ENCODE peak calls at places on chromosome 21, in seven cellular contexts. Z is stomach, F is spleen, I is GM12878, P is endothelial cell of umbilical vein, K is K562, L is suprapubic skin. Y is an unnamed sample.

GRCh38 chr21:42567861-42568260 is 54.2 kb downstream of the SLC37A1 start:
- DNase-seq in L (peak), F (peak), Z (peak), P (no peak), I (no peak), K (no peak), Y (peak)

GRCh38 chr21:42202321-42202720 is 16.6 kb upstream of the ABCG1 start:
- DNase-seq in Z (no peak), F (no peak), L (no peak), P (no peak), I (no peak), K (no peak), Y (no peak)

GRCh38 chr21:17045214-17045835 is 467.5 kb upstream of the CXADR start:
- DNase-seq in Z (no peak), K (no peak), L (no peak), P (peak), I (no peak), F (no peak), Y (no peak)

GRCh38 chr21:43355925-43356289 is 71.0 kb downstream of the SIK1 start:
- DNase-seq in P (no peak), F (no peak), L (no peak), Z (no peak), K (no peak), I (no peak), Y (no peak)

GRCh38 chr21:15293251-15293650 is 228.5 kb upstream of the NRIP1 start:
- DNase-seq in F (no peak), Z (no peak), K (no peak), I (no peak), P (peak), L (no peak), Y (no peak)

GRCh38 chr21:16037386-16037785 is 307.6 kb downstream of the USP25 start:
- DNase-seq in Z (no peak), F (no peak), K (no peak), P (no peak), I (no peak), L (no peak), Y (no peak)

GRCh38 chr21:27158967-27159366 is 192.1 kb upstream of the ADAMTS5 start:
- DNase-seq in K (no peak), Z (no peak), I (no peak), P (no peak), F (no peak), L (no peak), Y (no peak)

GRCh38 chr21:40334159-40334558 is 466.9 kb downstream of the PCP4 start:
- DNase-seq in I (no peak), L (no peak), F (no peak), P (no peak), K (no peak), Z (no peak), Y (no peak)

GRCh38 chr21:28554660-28555475 is 437.8 kb downstream of the LTN1 start:
- DNase-seq in I (no peak), P (no peak), Z (no peak), K (no peak), F (no peak), L (no peak), Y (no peak)

GRCh38 chr21:41427556-41427955 is 1.5 kb downstream of the MX1 start:
- DNase-seq in L (no peak), K (no peak), F (no peak), P (no peak), I (no peak), Z (no peak), Y (no peak)

GRCh38 chr21:23401278-23401677 is 2206.0 kb downstream of the MRPL39 start:
- DNase-seq in Z (no peak), P (peak), L (no peak), I (no peak), K (no peak), F (no peak), Y (no peak)

GRCh38 chr21:42425603-42425985 is 21.9 kb downstream of the UBASH3A start:
- DNase-seq in K (no peak), F (no peak), P (no peak), I (peak), Z (no peak), L (peak), Y (no peak)

GRCh38 chr21:36803801-36804452 is 105.0 kb downstream of the SIM2 start:
- DNase-seq in L (no peak), F (no peak), I (no peak), P (no peak), Z (no peak), K (no peak), Y (no peak)

GRCh38 chr21:42925114-42925907 is at the start of gene ERVH48-1:
- DNase-seq in P (no peak), L (no peak), K (no peak), I (no peak), Z (no peak), F (peak), Y (no peak)

GRCh38 chr21:20276377-20276776 is 721.8 kb upstream of the NCAM2 start:
- DNase-seq in K (no peak), I (no peak), L (no peak), P (no peak), F (no peak), Z (no peak), Y (no peak)

GRCh38 chr21:37374026-37374425 is 7.5 kb downstream of the DYRK1A start:
- DNase-seq in L (no peak), K (no peak), Z (no peak), P (peak), F (no peak), I (no peak), Y (no peak)

GRCh38 chr21:14547834-14548513 is 1.9 kb upstream of the SAMSN1 start:
- DNase-seq in F (no peak), Z (no peak), P (no peak), L (no peak), K (no peak), I (no peak), Y (no peak)

GRCh38 chr21:18041012-18041411 is 203.6 kb upstream of the CHODL start:
- DNase-seq in I (no peak), L (no peak), K (no peak), P (peak), F (no peak), Z (no peak), Y (no peak)

GRCh38 chr21:42452401-42453018 is 43.5 kb downstream of the RSPH1 start:
- DNase-seq in F (peak), P (no peak), I (no peak), K (no peak), Z (no peak), L (no peak), Y (no peak)

GRCh38 chr21:15462092-15462491 is 267.7 kb upstream of the USP25 start:
- DNase-seq in K (no peak), L (no peak), Z (no peak), I (no peak), P (no peak), F (no peak), Y (no peak)

GRCh38 chr21:40631201-40631600 is 215.8 kb downstream of the DSCAM start:
- DNase-seq in F (no peak), I (no peak), P (no peak), L (no peak), Z (no peak), K (no peak), Y (no peak)

GRCh38 chr21:43333301-43334062 is 93.4 kb downstream of the SIK1 start:
- DNase-seq in I (no peak), K (no peak), P (peak), Z (peak), F (no peak), L (no peak), Y (no peak)

GRCh38 chr21:36613064-36613463 is 85.9 kb upstream of the SIM2 start:
- DNase-seq in L (no peak), K (no peak), I (no peak), Z (peak), F (no peak), P (no peak), Y (no peak)

GRCh38 chr21:28833181-28833580 is 159.5 kb downstream of the LTN1 start:
- DNase-seq in I (no peak), F (no peak), Z (no peak), K (no peak), P (no peak), L (no peak), Y (no peak)

GRCh38 chr21:14995695-14996490 is 68.9 kb downstream of the NRIP1 start:
- DNase-seq in P (peak), K (no peak), F (no peak), L (no peak), I (no peak), Z (no peak), Y (no peak)

GRCh38 chr21:38140192-38140905 is 116.4 kb upstream of the KCNJ15 start:
- DNase-seq in L (no peak), K (no peak), I (no peak), Z (peak), P (peak), F (no peak), Y (no peak)

GRCh38 chr21:28893687-28894086 is 99.0 kb downstream of the LTN1 start:
- DNase-seq in Z (no peak), P (no peak), K (no peak), F (no peak), L (no peak), I (no peak), Y (no peak)

GRCh38 chr21:23638131-23638530 is 1969.2 kb downstream of the MRPL39 start:
- DNase-seq in K (no peak), I (no peak), Z (no peak), L (no peak), F (no peak), P (no peak), Y (no peak)

GRCh38 chr21:36200089-36200561 is 43.5 kb downstream of the DOP1B start:
- DNase-seq in K (no peak), F (peak), I (no peak), L (no peak), Z (no peak), P (no peak), Y (no peak)

GRCh38 chr21:46154955-46155513 is 345 bp downstream of the FTCD start:
- DNase-seq in L (peak), K (no peak), F (no peak), Z (no peak), P (no peak), I (no peak), Y (peak)

GRCh38 chr21:46151989-46152938 is 3.1 kb downstream of the FTCD start:
- DNase-seq in I (no peak), K (no peak), L (peak), Z (peak), P (no peak), F (peak), Y (peak)

GRCh38 chr21:46152939-46153258 is 2.5 kb downstream of the FTCD start:
- DNase-seq in K (no peak), I (no peak), L (peak), F (peak), P (no peak), Z (no peak), Y (peak)

GRCh38 chr21:46154155-46154954 is 1.0 kb downstream of the FTCD start:
- DNase-seq in L (peak), I (no peak), Z (peak), K (no peak), P (no peak), F (peak), Y (peak)

GRCh38 chr21:46153259-46154154 is 1.9 kb downstream of the FTCD start:
- DNase-seq in K (peak), I (no peak), F (peak), P (peak), Z (peak), L (peak), Y (peak)
- TF ChIP-seq POLR2AphosphoS5 in K (peak), I (no peak), F (no peak), P (no peak), Z (no peak), L (no peak), Y (no peak)

DNA sequence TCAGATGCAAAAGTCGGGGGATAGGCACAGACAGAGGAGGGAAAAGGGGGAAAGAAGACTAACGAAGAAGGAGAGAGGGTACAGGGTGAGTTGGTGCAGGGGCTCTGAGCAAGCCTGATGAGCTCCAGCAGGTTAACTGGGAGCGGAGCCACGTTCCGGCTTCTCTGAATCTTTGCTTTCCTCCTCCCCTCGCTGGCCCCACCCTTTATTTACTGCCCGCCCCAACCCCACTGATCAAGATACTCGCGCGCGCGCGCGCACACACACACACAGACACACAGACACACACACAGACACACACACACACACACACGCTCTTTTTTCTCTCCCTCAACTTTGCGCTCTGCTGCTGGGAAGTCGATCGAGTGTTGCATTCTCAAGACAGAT is at the start of gene GRIK1:
- DNase-seq in I (no peak), P (no peak), F (no peak), K (peak), L (no peak), Z (no peak), Y (no peak)
- TF ChIP-seq POLR2A in I (no peak), P (no peak), F (no peak), K (no peak), L (no peak), Z (no peak), Y (no peak)

GRCh38 chr21:39156024-39156423 is 27.2 kb downstream of the PSMG1 start:
- DNase-seq in L (no peak), P (no peak), F (no peak), K (no peak), Z (no peak), I (no peak), Y (no peak)

GRCh38 chr21:39150316-39150715 is 32.9 kb downstream of the PSMG1 start:
- DNase-seq in Z (no peak), K (no peak), I (no peak), F (no peak), L (no peak), P (no peak), Y (no peak)

GRCh38 chr21:39153842-39154241 is 29.4 kb downstream of the PSMG1 start:
- DNase-seq in P (no peak), F (no peak), L (no peak), K (no peak), Z (no peak), I (no peak), Y (no peak)

GRCh38 chr21:39155578-39155977 is 27.7 kb downstream of the PSMG1 start:
- DNase-seq in Z (no peak), L (no peak), I (no peak), F (no peak), P (no peak), K (no peak), Y (no peak)

DNA sequence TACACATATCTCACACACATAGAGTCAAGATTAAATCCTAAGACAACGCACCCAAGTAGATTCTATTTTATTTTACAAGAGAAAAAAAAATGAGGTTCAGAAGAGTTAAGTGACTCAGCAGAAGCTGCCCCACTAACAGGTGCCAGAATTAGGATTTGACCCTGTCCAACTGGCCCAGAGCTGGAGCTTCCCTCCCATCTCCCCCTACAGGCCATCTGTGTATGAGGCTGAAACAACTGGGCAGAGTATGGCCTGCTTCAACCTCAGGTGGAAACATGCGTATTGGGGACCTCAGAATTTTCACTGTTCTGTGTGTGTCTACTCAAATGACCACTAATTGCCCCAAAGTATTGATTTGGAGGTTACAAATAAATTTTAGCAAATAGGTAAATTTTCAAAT is 29.9 kb downstream of the PSMG1 start:
- DNase-seq in K (peak), Z (no peak), I (no peak), L (no peak), F (no peak), P (no peak), Y (no peak)
- TF ChIP-seq CTCF in K (peak), Z (no peak), I (peak), L (no peak), F (no peak), P (peak), Y (no peak)

GRCh38 chr21:44492572-44493385 is 37.5 kb downstream of the LRRC3 start:
- DNase-seq in P (no peak), K (no peak), F (no peak), Z (no peak), L (no peak), I (no peak), Y (no peak)
- TF ChIP-seq POLR2AphosphoS5 in P (no peak), K (no peak), F (no peak), Z (no peak), L (no peak), I (no peak), Y (no peak)

DNA sequence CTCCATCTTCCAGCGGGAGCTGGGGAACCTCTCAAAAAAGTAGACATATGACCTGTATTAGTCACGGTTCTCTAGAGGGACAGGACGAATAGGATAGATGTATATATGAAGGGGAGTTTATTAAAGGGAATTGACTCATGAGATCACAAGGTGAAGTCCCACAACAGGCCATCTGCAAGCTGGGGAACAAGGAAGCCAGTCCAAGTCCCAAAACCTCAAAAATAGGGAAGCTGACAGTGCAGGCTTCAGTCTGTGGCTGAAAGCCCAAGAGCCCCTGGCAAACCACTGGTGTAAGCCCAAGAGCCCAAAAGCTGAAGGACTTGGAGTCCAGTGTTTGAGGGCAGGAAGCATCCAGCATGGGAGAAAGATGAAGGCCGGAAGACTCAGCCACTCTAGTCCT is 19.5 kb downstream of the OLIG1 start:
- DNase-seq in K (no peak), I (no peak), P (no peak), F (no peak), Z (no peak), L (no peak), Y (no peak)
- TF ChIP-seq POLR2A in K (no peak), I (no peak), P (no peak), F (no peak), Z (no peak), L (no peak), Y (no peak)

GRCh38 chr21:34635307-34635706 is 20.4 kb upstream of the RCAN1 start:
- DNase-seq in Z (no peak), I (no peak), P (no peak), K (peak), F (no peak), L (peak), Y (no peak)
- TF ChIP-seq CTCF in Z (no peak), I (no peak), P (peak), K (peak), F (no peak), L (no peak), Y (no peak)